ENCODE peak calls at places on chromosomes 2 and 18, in four cellular contexts. L is adipocyte, E is kidney epithelial cell, A is sciatic nerve. O is an unnamed sample.

GRCh38 chr2:46942143-46942526 is 26.5 kb upstream of the MCFD2 start:
- DNase-seq in E (no peak), A (no peak), L (peak; percentile 58), O (peak; percentile 41)

GRCh38 chr2:46549159-46549902 is 70.0 kb downstream of the TMEM247 start:
- DNase-seq in A (no peak), E (no peak), L (no peak), O (no peak)

GRCh38 chr2:117815946-117816345 is 1.5 kb downstream of the DDX18 start:
- DNase-seq in L (no peak), A (no peak), E (no peak), O (no peak)

GRCh38 chr18:79867666-79868065 is 69.9 kb downstream of the KCNG2 start:
- DNase-seq in E (no peak), A (no peak), L (no peak), O (no peak)

GRCh38 chr18:62637403-62637802 is 77.9 kb upstream of the PHLPP1 start:
- DNase-seq in E (no peak), L (no peak), A (no peak), O (no peak)

GRCh38 chr2:196131949-196132925 is 39.1 kb downstream of the STK17B start:
- DNase-seq in L (no peak), E (no peak), A (no peak), O (peak; percentile 30)

GRCh38 chr2:150280255-150280654 is 207.2 kb downstream of the RND3 start:
- DNase-seq in A (no peak), L (peak; percentile 80), E (no peak), O (peak; percentile 87)

GRCh38 chr18:14978962-14979535 is 231.1 kb downstream of the ANKRD30B start:
- DNase-seq in A (no peak), E (no peak), L (peak; percentile 13), O (no peak)

GRCh38 chr2:26772064-26773001 is 8.2 kb downstream of the SLC35F6 start:
- DNase-seq in E (no peak), A (peak; percentile 96), L (no peak), O (peak; percentile 63)

GRCh38 chr2:168948621-168949212 is 47.6 kb downstream of the G6PC2 start:
- DNase-seq in E (no peak), L (peak; percentile 21), A (no peak), O (peak; percentile 19)

GRCh38 chr2:170745263-170745662 is 24.9 kb upstream of the ERICH2 start:
- DNase-seq in L (no peak), A (no peak), E (no peak), O (no peak)

GRCh38 chr18:2908946-2909335 is 62.1 kb downstream of the EMILIN2 start:
- DNase-seq in L (no peak), A (no peak), E (no peak), O (no peak)

GRCh38 chr18:58856881-58857280 is 7.8 kb upstream of the ZNF532 start:
- DNase-seq in A (no peak), L (peak; percentile 80), E (no peak), O (peak; percentile 84)

GRCh38 chr2:20606198-20606597 is 44.7 kb downstream of the HS1BP3 start:
- DNase-seq in E (no peak), A (no peak), L (no peak), O (no peak)

GRCh38 chr2:189337648-189338047 is 103.6 kb upstream of the WDR75 start:
- DNase-seq in A (no peak), L (peak; percentile 91), E (no peak), O (peak; percentile 70)

GRCh38 chr2:170088776-170089175 is 89.2 kb upstream of the MYO3B start:
- DNase-seq in A (no peak), E (no peak), L (no peak), O (no peak)

GRCh38 chr2:12501469-12502147 is 215.1 kb upstream of the TRIB2 start:
- DNase-seq in A (no peak), L (no peak), E (no peak), O (peak; percentile 15)

GRCh38 chr2:43414033-43414432 is 181.8 kb downstream of the THADA start:
- DNase-seq in E (no peak), A (no peak), L (no peak), O (no peak)

GRCh38 chr2:146873646-146874259 is 971.1 kb upstream of the ACVR2A start:
- DNase-seq in A (no peak), L (no peak), E (no peak), O (no peak)

GRCh38 chr2:169272035-169272434 is 90.3 kb downstream of the LRP2 start:
- DNase-seq in L (no peak), E (no peak), A (no peak), O (no peak)

GRCh38 chr2:45010706-45011036 is 1.4 kb upstream of the SIX2 start:
- DNase-seq in L (peak; percentile 44), E (no peak), A (no peak), O (no peak)

GRCh38 chr2:128490321-128490720 is 171.7 kb upstream of the HS6ST1 start:
- DNase-seq in L (no peak), E (no peak), A (no peak), O (no peak)

GRCh38 chr2:26706616-26707473 is 14.3 kb downstream of the KCNK3 start:
- DNase-seq in A (no peak), E (no peak), L (no peak), O (peak; percentile 55)

GRCh38 chr2:234705108-234705507 is 208.2 kb upstream of the ARL4C start:
- DNase-seq in L (peak; percentile 13), A (no peak), E (peak; percentile 60), O (peak; percentile 50)

GRCh38 chr18:11391636-11392035 is 217.8 kb upstream of the SLC35G4 start:
- DNase-seq in A (no peak), E (no peak), L (peak; percentile 15), O (peak; percentile 12)

GRCh38 chr18:13834501-13835015 is 10.6 kb downstream of the MC5R start:
- DNase-seq in L (no peak), A (no peak), E (no peak), O (no peak)

GRCh38 chr2:129744141-129744540 is 235.3 kb upstream of the RAB6C start:
- DNase-seq in L (no peak), A (no peak), E (no peak), O (no peak)

GRCh38 chr2:15041429-15041837 is 408.9 kb downstream of the LRATD1 start:
- DNase-seq in A (no peak), E (no peak), L (peak; percentile 13), O (no peak)

GRCh38 chr2:43462866-43463641 is 132.8 kb downstream of the THADA start:
- DNase-seq in E (no peak), L (peak; percentile 75), A (no peak), O (peak; percentile 34)

GRCh38 chr2:14125561-14125960 is 507.0 kb upstream of the LRATD1 start:
- DNase-seq in L (no peak), E (no peak), A (no peak), O (no peak)

GRCh38 chr2:234596696-234597575 is 100.1 kb upstream of the ARL4C start:
- DNase-seq in A (no peak), L (no peak), E (no peak), O (no peak)

GRCh38 chr2:117137371-117137770 is 677.1 kb upstream of the DDX18 start:
- DNase-seq in A (no peak), L (no peak), E (no peak), O (no peak)

GRCh38 chr2:197813093-197813787 is 8.8 kb downstream of the PLCL1 start:
- DNase-seq in E (peak; percentile 5), L (peak; percentile 53), A (no peak), O (peak; percentile 55)

GRCh38 chr2:96218508-96219131 is 10.0 kb upstream of the STARD7 start:
- DNase-seq in A (no peak), E (no peak), L (no peak), O (no peak)

GRCh38 chr2:13533524-13533922 is 816.8 kb downstream of the TRIB2 start:
- DNase-seq in L (no peak), E (no peak), A (no peak), O (no peak)

GRCh38 chr2:145815933-145816332 is 1296.0 kb upstream of the ZEB2 start:
- DNase-seq in L (no peak), E (no peak), A (no peak), O (peak; percentile 62)

GRCh38 chr2:229800997-229801754 is 86.8 kb upstream of the DNER start:
- DNase-seq in E (peak; percentile 31), L (peak; percentile 79), A (peak; percentile 68), O (peak; percentile 62)